ENCODE peak calls at places on chromosome 21, in five cellular contexts. L is GM04504; Q is GM03348; I is activated CD8-positive, alpha-beta memory T cell treated with anti-CD3 and anti-CD28 coated beads for 24 hours; F is stimulated activated CD4-positive, alpha-beta T cell treated with anti-CD3 and anti-CD28 coated beads, Interleukin-2, amount 100 ng/mL, for 48 hours. H is an unnamed sample.

GRCh38 chr21:42746593-42747266 is 93.3 kb downstream of the PDE9A start:
- DNase-seq in I (peak), F (peak), Q (no peak), L (no peak), H (no peak)

GRCh38 chr21:28633803-28634572 is 358.7 kb downstream of the LTN1 start:
- DNase-seq in Q (peak), L (peak), I (no peak), F (peak), H (no peak)

GRCh38 chr21:45226540-45227326 is 61.0 kb downstream of the POFUT2 start:
- DNase-seq in Q (no peak), L (no peak), F (no peak), I (no peak), H (no peak)

GRCh38 chr21:40349591-40349990 is 482.4 kb downstream of the PCP4 start:
- DNase-seq in Q (no peak), I (no peak), L (no peak), F (no peak), H (no peak)

GRCh38 chr21:36297938-36298572 is 21.9 kb upstream of the MORC3 start:
- DNase-seq in L (no peak), Q (peak), F (peak), I (peak), H (no peak)

GRCh38 chr21:34499116-34499515 is 12.9 kb downstream of the KCNE1 start:
- DNase-seq in Q (no peak), F (no peak), L (no peak), I (no peak), H (no peak)

GRCh38 chr21:38910390-38911008 is 104.8 kb downstream of the ETS2 start:
- DNase-seq in Q (no peak), L (no peak), I (no peak), F (no peak), H (no peak)

GRCh38 chr21:16590186-16590585 is 860.4 kb downstream of the USP25 start:
- DNase-seq in L (no peak), I (no peak), Q (no peak), F (no peak), H (no peak)

GRCh38 chr21:29431680-29432079 is 133.0 kb downstream of the BACH1 start:
- DNase-seq in F (no peak), L (no peak), Q (no peak), I (no peak), H (no peak)

GRCh38 chr21:25005388-25005787 is 601.9 kb downstream of the MRPL39 start:
- DNase-seq in I (no peak), L (peak), Q (peak), F (no peak), H (no peak)

H was measured in type B pancreatic cell.